ENCODE peak calls at places on chromosomes 3 and 15, in four cellular contexts. T, K, A and B are unnamed samples. For H3K4me1 and H3K36me3, the result is how much of the 10 kb centered on the place peaks cover.

GRCh38 chr3:126117212-126117611 is 33.3 kb upstream of the SLC41A3 start:
- DNase-seq in T (no peak), K (no peak), A (no peak), B (peak)

GRCh38 chr3:38653685-38654537 is 4.4 kb upstream of the SCN5A start:
- DNase-seq in T (no peak), K (no peak), A (no peak), B (peak)

GRCh38 chr15:29364429-29365078 is 94.9 kb upstream of the NSMCE3 start:
- DNase-seq in T (no peak), K (no peak), A (no peak), B (peak)

GRCh38 chr15:23372284-23372683 is 17.7 kb downstream of the GOLGA8S start:
- DNase-seq in T (no peak), K (no peak), A (no peak), B (peak)

GRCh38 chr15:58459562-58459961 is 27.8 kb downstream of the LIPC start:
- DNase-seq in T (no peak), K (no peak), A (no peak), B (no peak)

GRCh38 chr3:133799794-133800585 is 5.6 kb upstream of the SRPRB start:
- DNase-seq in T (peak), K (peak), A (no peak), B (no peak)

GRCh38 chr15:26892119-26892518 is 25.3 kb downstream of the GABRA5 start:
- DNase-seq in T (no peak), K (no peak), A (no peak), B (peak)

GRCh38 chr3:86867990-86868389 is 123.0 kb downstream of the VGLL3 start:
- DNase-seq in T (no peak), K (no peak), A (no peak), B (no peak)

GRCh38 chr15:60551781-60552161 is 72.8 kb upstream of the ICE2 start:
- DNase-seq in T (no peak), K (no peak), A (no peak), B (no peak)
- TF ChIP-seq CTCF in T (peak), K (peak), A (no peak), B (peak)

GRCh38 chr15:89107984-89108383 is 19.7 kb downstream of the ABHD2 start:
- DNase-seq in T (no peak), K (no peak), A (no peak), B (no peak)

GRCh38 chr15:89103481-89104171 is 15.4 kb downstream of the ABHD2 start:
- DNase-seq in T (no peak), K (no peak), A (no peak), B (no peak)

GRCh38 chr15:89104172-89104564 is 15.9 kb downstream of the ABHD2 start:
- DNase-seq in T (no peak), K (no peak), A (peak), B (no peak)

GRCh38 chr15:89105147-89105546 is 16.9 kb downstream of the ABHD2 start:
- DNase-seq in T (no peak), K (no peak), A (no peak), B (no peak)

GRCh38 chr15:89106200-89106599 is 17.9 kb downstream of the ABHD2 start:
- DNase-seq in T (no peak), K (no peak), A (no peak), B (no peak)
- H3K4me1 ChIP-seq in T (under half), K (under half), A (under half), B (under half)

GRCh38 chr3:25633919-25634318 is 30.8 kb downstream of the TOP2B start:
- DNase-seq in T (no peak), K (no peak), A (no peak), B (no peak)

GRCh38 chr3:25631989-25632388 is 32.7 kb downstream of the TOP2B start:
- DNase-seq in T (no peak), K (no peak), A (no peak), B (no peak)

DNA sequence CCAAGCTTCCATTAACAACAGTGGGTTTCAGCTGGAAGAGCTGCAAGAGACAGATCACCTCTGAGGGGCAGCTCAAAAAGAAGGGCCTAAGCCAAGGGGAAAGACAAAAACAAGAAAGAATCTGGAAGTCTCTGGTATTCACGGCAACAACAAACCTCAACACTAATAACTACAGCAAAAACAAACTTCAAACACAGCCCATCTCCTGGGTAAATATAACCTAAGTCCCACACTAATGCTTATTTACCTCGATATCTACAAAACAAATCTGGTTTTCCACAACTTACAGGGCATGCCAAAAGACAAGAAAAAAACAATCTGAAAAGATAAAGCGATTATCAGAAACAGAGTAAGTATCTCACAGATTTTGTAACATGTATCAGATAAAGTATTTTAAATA is 29.7 kb downstream of the TOP2B start:
- DNase-seq in T (no peak), K (no peak), A (no peak), B (no peak)
- H3K36me3 ChIP-seq in T (half or more), K (under half), A (under half), B (half or more)

DNA sequence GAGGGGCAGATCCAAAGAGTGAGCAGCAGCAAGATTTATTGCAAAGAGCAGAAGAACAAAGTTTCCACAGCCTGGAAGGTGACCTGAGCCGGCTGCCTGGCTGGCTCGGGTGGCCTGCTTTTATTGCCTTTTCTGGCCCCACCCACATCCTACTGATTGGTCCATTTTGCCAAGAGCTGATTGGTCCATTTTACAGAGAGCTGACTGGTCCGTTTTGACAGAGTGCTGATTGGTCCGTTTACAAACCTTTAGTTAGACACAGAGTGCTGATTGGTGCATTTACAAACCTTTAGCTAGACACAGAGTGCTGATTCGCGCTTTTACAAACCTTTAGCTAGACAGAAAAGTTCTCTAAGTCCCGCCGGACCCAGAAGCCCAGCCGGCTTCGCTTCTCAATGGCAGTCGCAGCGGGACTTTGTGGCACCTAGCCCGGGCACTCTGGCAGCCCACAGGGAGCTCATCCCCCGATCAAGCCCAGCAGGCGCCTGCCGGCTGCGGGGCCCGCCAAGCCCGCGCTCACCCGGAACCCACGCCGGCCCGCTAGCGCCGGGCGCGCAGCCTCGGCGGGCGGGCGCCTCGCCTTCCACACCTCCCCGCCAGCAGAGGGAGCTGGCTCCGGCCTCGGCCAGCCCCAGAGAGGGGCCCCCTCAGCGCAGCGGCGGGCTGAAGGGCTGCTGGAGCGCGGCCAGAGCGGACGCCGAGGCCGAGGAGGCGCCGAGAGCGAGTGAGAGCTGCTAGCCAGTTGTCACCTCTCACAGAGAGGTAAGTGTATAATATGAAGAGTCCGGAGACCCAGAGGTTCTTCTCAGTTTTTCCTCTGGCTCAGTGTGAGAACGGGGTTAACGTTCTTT is 339.2 kb downstream of the CHL1 start:
- DNase-seq in T (no peak), K (no peak), A (peak), B (peak)
- TF ChIP-seq CTCF in T (no peak), K (no peak), A (no peak), B (peak)

DNA sequence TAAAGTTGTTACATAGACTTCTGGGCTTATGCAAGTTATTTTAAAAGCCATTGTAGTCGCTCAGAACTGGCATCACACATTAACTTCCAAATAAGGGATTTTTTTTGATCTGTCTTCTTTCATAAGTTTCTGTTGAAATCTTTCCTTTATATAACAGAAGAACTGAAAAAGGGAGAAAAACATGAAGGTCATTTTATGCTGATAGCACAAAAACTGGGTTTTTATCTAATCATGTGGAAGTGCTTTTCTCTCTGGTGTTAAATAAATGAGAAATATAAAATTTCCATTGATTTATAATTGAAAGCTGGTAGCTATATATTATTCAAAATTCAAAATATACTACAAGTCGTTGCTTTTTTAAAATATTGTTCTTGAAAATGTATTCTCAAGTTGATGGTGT is 258.4 kb upstream of the ZPLD1 start:
- DNase-seq in T (no peak), K (no peak), A (no peak), B (no peak)
- H3K4me1 ChIP-seq in T (under half), K (under half), A (under half), B (under half)

DNA sequence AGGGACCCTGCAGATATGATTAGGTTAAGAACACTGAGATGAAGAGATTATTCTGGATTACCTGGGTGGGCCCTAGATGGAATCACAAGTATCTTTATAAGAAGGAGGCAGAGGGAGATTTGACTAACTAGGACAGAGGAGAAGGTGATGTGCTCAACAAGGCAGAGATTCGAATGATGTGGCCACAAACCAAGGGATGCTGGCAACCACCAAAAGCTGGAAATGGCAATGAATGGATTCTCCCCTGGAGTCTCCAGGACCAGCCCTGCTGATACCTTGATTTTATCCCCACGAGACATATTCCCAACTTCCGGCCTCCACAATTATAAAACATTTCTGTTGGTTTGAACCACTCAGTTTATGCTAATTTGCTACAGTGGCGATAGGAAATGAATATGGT is 42.9 kb downstream of the RGMA start:
- DNase-seq in T (no peak), K (no peak), A (no peak), B (no peak)
- H3K36me3 ChIP-seq in T (under half), K (under half), A (under half), B (half or more)